ENCODE peak calls at places on chromosomes 13 and 19, in eight cellular contexts. One of them, this sample, is unnamed.
A peak's percentile ranks its signal among the peaks of the same experiment; 100 is the strongest.

GRCh38 chr13:96662036-96662435 is 332.2 kb downstream of the OXGR1 start:
- DNase-seq in right lobe of liver: no peak
- DNase-seq in breast epithelium: no peak
- DNase-seq in thyroid gland: no peak
- DNase-seq in ovary: no peak
- DNase-seq in lower leg skin: no peak
- DNase-seq in IMR-90: no peak
- DNase-seq in adrenal gland: no peak
- DNase-seq in this sample: no peak

GRCh38 chr19:38464421-38465082 is 31.1 kb downstream of the RYR1 start:
- DNase-seq in lower leg skin: no peak
- DNase-seq in adrenal gland: no peak
- DNase-seq in thyroid gland: no peak
- DNase-seq in IMR-90: no peak
- DNase-seq in breast epithelium: no peak
- DNase-seq in right lobe of liver: no peak
- DNase-seq in ovary: no peak
- DNase-seq in this sample: no peak

GRCh38 chr13:97757807-97758206 is 195.7 kb upstream of the IPO5 start:
- DNase-seq in adrenal gland: no peak
- DNase-seq in right lobe of liver: no peak
- DNase-seq in ovary: no peak
- DNase-seq in lower leg skin: no peak
- DNase-seq in IMR-90: no peak
- DNase-seq in thyroid gland: no peak
- DNase-seq in breast epithelium: no peak
- DNase-seq in this sample: no peak

GRCh38 chr13:99067160-99067985 is 89.5 kb upstream of the DOCK9 start:
- DNase-seq in breast epithelium: no peak
- DNase-seq in thyroid gland: no peak
- DNase-seq in right lobe of liver: no peak
- DNase-seq in adrenal gland: no peak
- DNase-seq in lower leg skin: no peak
- DNase-seq in ovary: no peak
- DNase-seq in IMR-90: peak; percentile 85
- DNase-seq in this sample: no peak

GRCh38 chr13:97275265-97275664 is 53.1 kb downstream of the MBNL2 start:
- DNase-seq in lower leg skin: no peak
- DNase-seq in right lobe of liver: no peak
- DNase-seq in thyroid gland: no peak
- DNase-seq in adrenal gland: peak; percentile 49
- DNase-seq in ovary: no peak
- DNase-seq in breast epithelium: no peak
- DNase-seq in IMR-90: peak; percentile 92
- DNase-seq in this sample: no peak

GRCh38 chr13:39692650-39693438 is 37.4 kb downstream of the COG6 start:
- DNase-seq in thyroid gland: no peak
- DNase-seq in lower leg skin: no peak
- DNase-seq in breast epithelium: no peak
- DNase-seq in right lobe of liver: no peak
- DNase-seq in ovary: no peak
- DNase-seq in adrenal gland: no peak
- DNase-seq in IMR-90: peak; percentile 42
- DNase-seq in this sample: no peak

GRCh38 chr13:102580552-102581169 is 16.1 kb upstream of the TPP2 start:
- DNase-seq in IMR-90: peak; percentile 80
- DNase-seq in thyroid gland: no peak
- DNase-seq in ovary: no peak
- DNase-seq in lower leg skin: peak; percentile 54
- DNase-seq in adrenal gland: peak; percentile 34
- DNase-seq in right lobe of liver: no peak
- DNase-seq in breast epithelium: no peak
- DNase-seq in this sample: peak; percentile 85

GRCh38 chr13:77545626-77546412 is 10.3 kb downstream of the SCEL start:
- DNase-seq in right lobe of liver: no peak
- DNase-seq in adrenal gland: no peak
- DNase-seq in breast epithelium: no peak
- DNase-seq in lower leg skin: no peak
- DNase-seq in IMR-90: no peak
- DNase-seq in ovary: no peak
- DNase-seq in thyroid gland: peak; percentile 55
- DNase-seq in this sample: no peak

GRCh38 chr19:12952488-12953455 is 4.3 kb downstream of the GADD45GIP1 start:
- DNase-seq in lower leg skin: no peak
- DNase-seq in IMR-90: peak; percentile 88
- DNase-seq in right lobe of liver: no peak
- DNase-seq in breast epithelium: no peak
- DNase-seq in adrenal gland: no peak
- DNase-seq in ovary: no peak
- DNase-seq in thyroid gland: no peak
- DNase-seq in this sample: peak; percentile 55

GRCh38 chr13:94968040-94968756 is 255.9 kb upstream of the SOX21 start:
- DNase-seq in right lobe of liver: no peak
- DNase-seq in thyroid gland: no peak
- DNase-seq in ovary: no peak
- DNase-seq in breast epithelium: no peak
- DNase-seq in IMR-90: no peak
- DNase-seq in adrenal gland: no peak
- DNase-seq in lower leg skin: no peak
- DNase-seq in this sample: no peak

GRCh38 chr13:52130641-52131040 is 1.8 kb upstream of the NEK5 start:
- DNase-seq in IMR-90: no peak
- DNase-seq in right lobe of liver: no peak
- DNase-seq in thyroid gland: no peak
- DNase-seq in lower leg skin: no peak
- DNase-seq in breast epithelium: no peak
- DNase-seq in ovary: no peak
- DNase-seq in adrenal gland: no peak
- DNase-seq in this sample: no peak

GRCh38 chr13:73625562-73626339 is 508.5 kb downstream of the KLF12 start:
- DNase-seq in right lobe of liver: no peak
- DNase-seq in thyroid gland: no peak
- DNase-seq in ovary: no peak
- DNase-seq in adrenal gland: no peak
- DNase-seq in IMR-90: no peak
- DNase-seq in breast epithelium: no peak
- DNase-seq in lower leg skin: no peak
- DNase-seq in this sample: no peak

GRCh38 chr13:105848494-105848893 is 687.0 kb downstream of the EFNB2 start:
- DNase-seq in lower leg skin: peak; percentile 55
- DNase-seq in breast epithelium: no peak
- DNase-seq in adrenal gland: no peak
- DNase-seq in ovary: no peak
- DNase-seq in thyroid gland: no peak
- DNase-seq in IMR-90: no peak
- DNase-seq in right lobe of liver: no peak
- DNase-seq in this sample: no peak

GRCh38 chr19:6828306-6828697 is 55.8 kb downstream of the VAV1 start:
- DNase-seq in adrenal gland: no peak
- DNase-seq in lower leg skin: no peak
- DNase-seq in thyroid gland: no peak
- DNase-seq in ovary: no peak
- DNase-seq in breast epithelium: no peak
- DNase-seq in right lobe of liver: no peak
- DNase-seq in IMR-90: no peak
- DNase-seq in this sample: no peak

GRCh38 chr13:110856941-110857835 is 57.7 kb downstream of the ANKRD10 start:
- DNase-seq in ovary: no peak
- DNase-seq in adrenal gland: no peak
- DNase-seq in thyroid gland: no peak
- DNase-seq in IMR-90: no peak
- DNase-seq in lower leg skin: no peak
- DNase-seq in breast epithelium: no peak
- DNase-seq in right lobe of liver: no peak
- DNase-seq in this sample: no peak

GRCh38 chr13:113903912-113904311 is 40.0 kb upstream of the GAS6 start:
- DNase-seq in breast epithelium: no peak
- DNase-seq in lower leg skin: peak; percentile 2
- DNase-seq in adrenal gland: no peak
- DNase-seq in ovary: no peak
- DNase-seq in thyroid gland: no peak
- DNase-seq in IMR-90: no peak
- DNase-seq in right lobe of liver: no peak
- DNase-seq in this sample: no peak

GRCh38 chr13:47039106-47039505 is 142.3 kb upstream of the HTR2A start:
- DNase-seq in breast epithelium: no peak
- DNase-seq in thyroid gland: no peak
- DNase-seq in lower leg skin: no peak
- DNase-seq in ovary: no peak
- DNase-seq in IMR-90: peak; percentile 89
- DNase-seq in right lobe of liver: no peak
- DNase-seq in adrenal gland: no peak
- DNase-seq in this sample: no peak

GRCh38 chr13:112877976-112878955 is 90.7 kb upstream of the MCF2L start:
- DNase-seq in right lobe of liver: peak; percentile 9
- DNase-seq in lower leg skin: no peak
- DNase-seq in ovary: no peak
- DNase-seq in thyroid gland: no peak
- DNase-seq in adrenal gland: no peak
- DNase-seq in breast epithelium: no peak
- DNase-seq in IMR-90: no peak
- DNase-seq in this sample: no peak

GRCh38 chr19:38497907-38498306 is 64.4 kb downstream of the RYR1 start:
- DNase-seq in thyroid gland: no peak
- DNase-seq in lower leg skin: no peak
- DNase-seq in IMR-90: no peak
- DNase-seq in right lobe of liver: no peak
- DNase-seq in ovary: no peak
- DNase-seq in adrenal gland: no peak
- DNase-seq in breast epithelium: no peak
- DNase-seq in this sample: no peak

GRCh38 chr13:113930711-113931637 is 42.9 kb downstream of the C13orf46 start:
- DNase-seq in ovary: peak; percentile 4
- DNase-seq in thyroid gland: no peak
- DNase-seq in right lobe of liver: no peak
- DNase-seq in breast epithelium: peak; percentile 30
- DNase-seq in lower leg skin: no peak
- DNase-seq in IMR-90: no peak
- DNase-seq in adrenal gland: peak; percentile 7
- DNase-seq in this sample: no peak

DNA sequence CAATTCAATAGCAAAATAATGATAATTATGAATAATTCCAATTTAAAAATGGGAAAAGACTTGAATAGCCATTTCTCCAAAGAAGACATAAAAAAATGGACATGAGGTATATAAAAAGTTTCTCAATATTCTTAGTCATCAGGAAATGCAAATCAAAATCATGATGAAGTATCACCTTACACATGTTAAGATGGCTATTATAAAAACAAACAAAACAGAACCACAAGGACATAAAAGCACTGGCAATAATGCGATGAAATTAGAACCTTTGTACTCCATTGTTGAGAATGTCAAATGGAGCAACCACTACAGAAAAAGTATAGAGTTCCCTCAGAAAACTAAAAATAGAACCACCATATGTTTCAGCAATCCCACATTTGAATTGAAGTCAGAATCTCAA is 1186.1 kb downstream of the SLITRK5 start:
- DNase-seq in thyroid gland: no peak
- DNase-seq in breast epithelium: no peak
- DNase-seq in IMR-90: no peak
- DNase-seq in right lobe of liver: no peak
- DNase-seq in adrenal gland: no peak
- DNase-seq in lower leg skin: no peak
- DNase-seq in ovary: no peak
- DNase-seq in this sample: no peak
- TF ChIP-seq POLR2A in thyroid gland: no peak
- TF ChIP-seq POLR2A in breast epithelium: no peak
- TF ChIP-seq POLR2A in IMR-90: no peak
- TF ChIP-seq POLR2A in right lobe of liver: no peak
- TF ChIP-seq POLR2A in adrenal gland: no peak
- TF ChIP-seq POLR2A in lower leg skin: no peak
- TF ChIP-seq POLR2A in ovary: no peak
- TF ChIP-seq POLR2A in this sample: no peak

GRCh38 chr19:45008554-45008953 is 7.3 kb downstream of the RELB start:
- DNase-seq in right lobe of liver: no peak
- DNase-seq in thyroid gland: no peak
- DNase-seq in lower leg skin: no peak
- DNase-seq in adrenal gland: no peak
- DNase-seq in IMR-90: no peak
- DNase-seq in breast epithelium: no peak
- DNase-seq in ovary: no peak
- DNase-seq in this sample: no peak
- TF ChIP-seq POLR2A in right lobe of liver: no peak
- TF ChIP-seq POLR2A in thyroid gland: no peak
- TF ChIP-seq POLR2A in lower leg skin: no peak
- TF ChIP-seq POLR2A in adrenal gland: no peak
- TF ChIP-seq POLR2A in IMR-90: no peak
- TF ChIP-seq POLR2A in breast epithelium: no peak
- TF ChIP-seq POLR2A in ovary: no peak
- TF ChIP-seq POLR2A in this sample: no peak

GRCh38 chr19:5827891-5828660 is 11.4 kb downstream of the FUT6 start:
- DNase-seq in right lobe of liver: peak; percentile 94
- DNase-seq in IMR-90: peak; percentile 85
- DNase-seq in lower leg skin: peak; percentile 87
- DNase-seq in adrenal gland: peak; percentile 96
- DNase-seq in thyroid gland: peak; percentile 80
- DNase-seq in ovary: peak; percentile 72
- DNase-seq in breast epithelium: peak; percentile 74
- DNase-seq in this sample: peak; percentile 95
- TF ChIP-seq POLR2A in right lobe of liver: peak; percentile 99
- TF ChIP-seq POLR2A in IMR-90: peak; percentile 90
- TF ChIP-seq POLR2A in lower leg skin: no peak
- TF ChIP-seq POLR2A in adrenal gland: peak; percentile 94
- TF ChIP-seq POLR2A in thyroid gland: peak; percentile 67
- TF ChIP-seq POLR2A in ovary: no peak
- TF ChIP-seq POLR2A in breast epithelium: peak; percentile 28
- TF ChIP-seq POLR2A in this sample: peak; percentile 95

DNA sequence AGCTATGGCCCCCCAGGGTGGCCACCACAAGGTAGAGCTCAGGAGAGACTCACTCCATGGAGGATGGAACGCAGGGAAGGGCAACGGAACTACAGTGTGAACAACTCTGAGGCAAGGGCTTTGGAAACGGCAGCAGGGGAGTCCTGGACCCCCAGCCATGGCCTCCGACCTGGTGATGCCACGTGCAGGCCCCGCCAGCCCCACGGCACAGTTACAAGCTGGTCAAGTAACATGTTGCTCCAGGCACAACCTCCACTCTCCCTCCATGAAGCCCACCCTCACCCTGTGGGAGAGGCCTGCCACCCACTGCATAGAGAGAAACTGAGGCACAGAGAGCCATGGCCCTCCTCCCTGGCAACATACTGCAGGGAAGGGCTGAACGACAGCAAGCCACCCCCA is 9.1 kb upstream of the CERS1 start:
- DNase-seq in adrenal gland: no peak
- DNase-seq in right lobe of liver: no peak
- DNase-seq in breast epithelium: no peak
- DNase-seq in thyroid gland: no peak
- DNase-seq in ovary: no peak
- DNase-seq in lower leg skin: no peak
- DNase-seq in IMR-90: no peak
- DNase-seq in this sample: no peak
- TF ChIP-seq POLR2A in adrenal gland: no peak
- TF ChIP-seq POLR2A in right lobe of liver: no peak
- TF ChIP-seq POLR2A in breast epithelium: no peak
- TF ChIP-seq POLR2A in thyroid gland: no peak
- TF ChIP-seq POLR2A in ovary: no peak
- TF ChIP-seq POLR2A in lower leg skin: no peak
- TF ChIP-seq POLR2A in IMR-90: no peak
- TF ChIP-seq POLR2A in this sample: no peak